ENCODE peak calls at places on chromosomes 7 and 10, in nine cellular contexts. Z, A, M, S, V, P, J, D and B are unnamed samples.

GRCh38 chr7:131284702-131285419 is 42.8 kb upstream of the MKLN1 start:
- DNase-seq in S (no peak), M (peak; percentile 15), P (no peak), D (peak; percentile 50), J (no peak), A (no peak), Z (no peak), V (peak; percentile 17), B (peak; percentile 36)

GRCh38 chr10:17075975-17076374 is 53.6 kb downstream of the CUBN start:
- DNase-seq in D (peak; percentile 23), A (no peak), S (no peak), Z (no peak), V (peak; percentile 5), M (no peak), J (no peak), P (no peak), B (no peak)

GRCh38 chr10:130054021-130054420 is 56.6 kb downstream of the C10orf143 start:
- DNase-seq in D (no peak), S (no peak), A (no peak), V (no peak), Z (no peak), P (no peak), M (no peak), J (no peak), B (no peak)

GRCh38 chr7:41103331-41103730 is 599.6 kb downstream of the INHBA start:
- DNase-seq in J (no peak), A (peak; percentile 31), P (no peak), D (peak; percentile 71), M (peak; percentile 61), Z (no peak), S (no peak), V (no peak), B (peak; percentile 90)

GRCh38 chr10:77431209-77431611 is 206.4 kb downstream of the KCNMA1 start:
- DNase-seq in S (no peak), D (peak; percentile 17), A (peak; percentile 85), J (peak; percentile 75), P (no peak), M (no peak), V (peak; percentile 55), Z (no peak), B (no peak)

GRCh38 chr7:73706122-73707044 is 13.1 kb downstream of the STX1A start:
- DNase-seq in P (peak; percentile 40), Z (no peak), J (no peak), D (peak; percentile 74), S (peak; percentile 47), M (peak; percentile 61), V (no peak), A (peak; percentile 88), B (peak; percentile 82)

GRCh38 chr7:30932562-30932961 is 20.9 kb downstream of the AQP1 start:
- DNase-seq in P (peak; percentile 17), A (no peak), S (no peak), M (no peak), V (no peak), Z (no peak), J (no peak), D (peak; percentile 8), B (no peak)

GRCh38 chr7:129363-130221 is 62.8 kb upstream of the FAM20C start:
- DNase-seq in V (peak; percentile 3), J (no peak), A (no peak), Z (no peak), S (no peak), P (no peak), M (no peak), D (no peak), B (no peak)

GRCh38 chr7:44213206-44213871 is 12.6 kb downstream of the YKT6 start:
- DNase-seq in M (no peak), V (no peak), D (no peak), Z (no peak), J (no peak), S (no peak), P (no peak), A (no peak), B (no peak)

GRCh38 chr7:44215531-44215930 is 14.8 kb downstream of the YKT6 start:
- DNase-seq in J (no peak), S (no peak), P (peak; percentile 38), V (no peak), D (no peak), Z (no peak), A (no peak), M (no peak), B (no peak)

GRCh38 chr7:44212581-44213184 is 11.9 kb downstream of the YKT6 start:
- DNase-seq in J (no peak), P (no peak), M (no peak), D (no peak), S (no peak), A (no peak), Z (no peak), V (no peak), B (no peak)

GRCh38 chr7:44216019-44216418 is 15.2 kb downstream of the YKT6 start:
- DNase-seq in P (peak; percentile 32), D (no peak), V (no peak), A (no peak), S (no peak), M (no peak), J (no peak), Z (no peak), B (no peak)

GRCh38 chr7:44213872-44214595 is 13.3 kb downstream of the YKT6 start:
- DNase-seq in A (peak; percentile 61), D (peak; percentile 40), M (peak; percentile 17), Z (no peak), J (peak; percentile 79), S (peak; percentile 55), V (peak; percentile 70), P (peak; percentile 84), B (peak; percentile 49)
- TF ChIP-seq CTCF in A (peak; percentile 67), D (peak; percentile 53), M (peak; percentile 17), Z (no peak), J (peak; percentile 77), S (peak; percentile 80), V (peak; percentile 51), P (peak; percentile 64), B (peak; percentile 60)

GRCh38 chr7:120864146-120864920 is 6.4 kb upstream of the TSPAN12 start:
- DNase-seq in A (no peak), V (no peak), S (no peak), P (no peak), J (no peak), Z (no peak), M (no peak), D (peak; percentile 9), B (no peak)

GRCh38 chr7:120860151-120860550 is 2.2 kb upstream of the TSPAN12 start:
- DNase-seq in Z (no peak), J (no peak), S (no peak), D (no peak), A (no peak), M (no peak), V (no peak), P (no peak), B (no peak)

GRCh38 chr7:120865191-120865976 is 7.4 kb upstream of the TSPAN12 start:
- DNase-seq in S (no peak), P (no peak), A (no peak), Z (no peak), V (no peak), M (no peak), J (no peak), D (no peak), B (no peak)

GRCh38 chr7:120858299-120858636 is 324 bp upstream of the TSPAN12 start:
- DNase-seq in D (no peak), S (no peak), J (no peak), V (no peak), Z (no peak), M (no peak), A (peak; percentile 54), P (no peak), B (no peak)

DNA sequence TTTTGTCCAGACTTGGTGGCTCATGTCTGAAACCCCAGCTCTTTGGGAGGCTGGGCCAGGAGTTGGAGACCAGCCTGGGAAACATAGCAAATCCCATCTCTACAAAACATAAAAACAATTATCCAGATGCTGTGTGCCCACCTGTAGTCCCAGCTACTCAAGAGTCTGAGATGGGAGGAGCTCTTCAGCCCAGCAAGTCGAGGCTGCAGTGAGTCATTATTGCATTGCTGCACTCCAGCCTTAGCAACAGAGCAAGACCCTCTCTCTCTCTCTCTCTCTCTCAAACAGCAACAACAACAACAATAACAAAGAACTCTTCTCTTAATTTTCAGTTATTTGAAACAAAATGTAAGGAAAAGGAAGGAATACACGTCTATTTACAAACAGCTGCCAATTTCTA is 5.0 kb upstream of the TSPAN12 start:
- DNase-seq in P (no peak), S (no peak), D (peak; percentile 8), M (no peak), Z (no peak), V (no peak), A (no peak), J (no peak), B (peak; percentile 23)
- H3K36me3 ChIP-seq in P (no peaks in the 10 kb centered on the region), S (no peaks in the 10 kb centered on the region), D (no peaks in the 10 kb centered on the region), M (no peaks in the 10 kb centered on the region), Z (no peaks in the 10 kb centered on the region), V (no peaks in the 10 kb centered on the region), A (no peaks in the 10 kb centered on the region), J (no peaks in the 10 kb centered on the region), B (no peaks in the 10 kb centered on the region)

GRCh38 chr7:29194206-29194593 is 375 bp upstream of the CHN2 start:
- DNase-seq in J (peak; percentile 45), S (no peak), V (peak; percentile 45), P (no peak), D (peak; percentile 5), M (no peak), A (no peak), Z (no peak), B (no peak)

GRCh38 chr7:29192811-29193210 is 1.8 kb upstream of the CHN2 start:
- DNase-seq in Z (no peak), J (no peak), D (no peak), A (no peak), P (no peak), S (no peak), V (no peak), M (no peak), B (no peak)

GRCh38 chr7:29193316-29194205 is 1.0 kb upstream of the CHN2 start:
- DNase-seq in S (no peak), A (no peak), V (peak; percentile 32), M (no peak), D (no peak), Z (no peak), P (no peak), J (no peak), B (no peak)

GRCh38 chr7:29196191-29196590 is 1.6 kb downstream of the CHN2 start:
- DNase-seq in J (no peak), S (no peak), A (no peak), D (no peak), V (no peak), Z (no peak), P (no peak), M (no peak), B (no peak)

DNA sequence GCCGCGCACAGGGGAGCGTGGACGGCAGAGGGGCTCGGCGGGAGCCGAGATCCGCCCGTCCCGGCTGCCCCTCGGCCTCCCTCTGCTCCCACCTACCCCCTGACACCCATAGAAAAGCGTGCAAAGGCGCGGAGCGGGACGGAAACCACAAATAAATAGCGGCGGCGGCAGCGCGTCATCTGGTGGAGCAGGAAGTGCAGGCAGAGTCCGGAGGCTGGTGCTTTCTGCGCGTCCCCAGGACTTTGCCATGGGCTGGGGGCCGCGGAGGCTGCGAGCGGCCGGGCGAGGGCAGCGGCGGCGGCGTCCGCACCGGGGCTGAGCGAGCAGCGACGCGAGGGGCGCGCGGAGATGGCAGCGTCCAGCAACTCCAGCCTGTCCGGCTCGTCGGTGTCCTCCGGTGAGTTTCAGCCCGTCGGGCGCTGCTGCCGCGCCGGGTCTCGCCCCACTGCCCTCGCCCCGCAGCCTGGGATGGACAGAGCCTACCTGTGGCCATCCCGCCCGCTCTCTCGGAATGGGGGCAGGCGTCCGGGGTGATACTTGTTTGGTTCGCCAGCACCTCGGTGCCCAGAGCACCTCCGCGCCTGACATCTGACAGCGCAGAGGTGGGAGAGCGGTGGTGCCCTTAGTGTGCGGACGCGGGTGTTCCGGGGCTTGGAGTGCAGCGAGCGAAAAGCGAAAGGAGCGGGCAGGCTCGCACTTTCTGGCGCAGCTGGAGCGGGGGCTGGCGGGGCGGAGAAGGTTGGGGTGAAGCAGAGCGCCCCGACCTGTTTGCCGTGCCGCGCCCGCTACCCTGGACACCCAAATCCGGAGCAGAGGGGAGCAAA is at the start of gene CHN2:
- DNase-seq in J (peak; percentile 71), D (peak; percentile 36), A (peak; percentile 47), S (peak; percentile 82), P (peak; percentile 90), M (peak; percentile 10), Z (peak; percentile 63), V (peak; percentile 79), B (peak; percentile 11)
- H3K27me3 ChIP-seq in J (peaks cover 51% of the 10 kb centered on the region), D (peaks cover 23% of the 10 kb centered on the region), A (no peaks in the 10 kb centered on the region), S (peaks cover 55% of the 10 kb centered on the region), P (peaks cover 48% of the 10 kb centered on the region), M (peaks cover 60% of the 10 kb centered on the region), Z (no peaks in the 10 kb centered on the region), V (peaks cover 22% of the 10 kb centered on the region), B (peaks cover 9% of the 10 kb centered on the region)

GRCh38 chr7:2100278-2101205 is 132.2 kb downstream of the MAD1L1 start:
- DNase-seq in P (peak; percentile 69), Z (no peak), J (no peak), A (peak; percentile 7), M (no peak), D (no peak), V (peak; percentile 35), S (no peak), B (no peak)
- TF ChIP-seq CTCF in P (no peak), Z (no peak), J (peak; percentile 7), A (no peak), M (no peak), D (no peak), V (peak; percentile 7), S (no peak), B (no peak)